ENCODE peak calls at places on chromosomes 12 and 14, in nine cellular contexts. Y is H1, H is HepG2, I is HCT116, T is stomach, G is HL-60, R is suprapubic skin, F is GM12878, X is transverse colon. B is an unnamed sample.

GRCh38 chr12:67026847-67027246 is 242.3 kb upstream of the CAND1 start:
- DNase-seq in Y (no peak), H (no peak), I (no peak), T (no peak), G (no peak), R (no peak), F (no peak), X (no peak), B (no peak)

GRCh38 chr12:59928416-59928815 is 332.6 kb downstream of the SLC16A7 start:
- DNase-seq in Y (no peak), H (no peak), I (no peak), T (peak), G (no peak), R (no peak), F (no peak), X (no peak), B (no peak)

GRCh38 chr12:79121486-79121885 is 256.9 kb downstream of the SYT1 start:
- DNase-seq in Y (no peak), H (no peak), I (peak), T (no peak), G (no peak), R (no peak), F (no peak), X (no peak), B (no peak)

GRCh38 chr14:96574633-96575191 is 72.5 kb downstream of the PAPOLA start:
- DNase-seq in Y (no peak), H (no peak), I (no peak), T (no peak), G (no peak), R (peak), F (no peak), X (no peak), B (no peak)

GRCh38 chr14:72715215-72715909 is 178.5 kb downstream of the DPF3 start:
- DNase-seq in Y (no peak), H (no peak), I (no peak), T (no peak), G (no peak), R (no peak), F (no peak), X (no peak), B (no peak)

GRCh38 chr14:24889843-24890242 is 160.1 kb downstream of the STXBP6 start:
- DNase-seq in Y (no peak), H (no peak), I (no peak), T (no peak), G (no peak), R (no peak), F (no peak), X (no peak), B (no peak)

GRCh38 chr14:101601603-101602465 is 40.5 kb downstream of the DIO3 start:
- DNase-seq in Y (no peak), H (no peak), I (no peak), T (peak), G (no peak), R (no peak), F (no peak), X (peak), B (peak)

GRCh38 chr14:104152246-104152575 is 13.8 kb downstream of the KIF26A start:
- DNase-seq in Y (no peak), H (no peak), I (no peak), T (no peak), G (no peak), R (no peak), F (no peak), X (no peak), B (no peak)

GRCh38 chr12:71014180-71014785 is 93.7 kb upstream of the PTPRR start:
- DNase-seq in Y (no peak), H (peak), I (peak), T (no peak), G (no peak), R (no peak), F (no peak), X (no peak), B (no peak)

GRCh38 chr14:104322531-104323466 is 184.4 kb downstream of the KIF26A start:
- DNase-seq in Y (no peak), H (no peak), I (no peak), T (peak), G (no peak), R (peak), F (no peak), X (no peak), B (peak)

GRCh38 chr12:77992760-77993159 is 162.1 kb downstream of the NAV3 start:
- DNase-seq in Y (no peak), H (no peak), I (no peak), T (no peak), G (no peak), R (no peak), F (no peak), X (no peak), B (no peak)

GRCh38 chr12:109738878-109739665 is 25.4 kb downstream of the FAM222A start:
- DNase-seq in Y (no peak), H (no peak), I (no peak), T (peak), G (no peak), R (peak), F (no peak), X (no peak), B (peak)

GRCh38 chr12:27970981-27971489 is 1.5 kb downstream of the PTHLH start:
- DNase-seq in Y (no peak), H (no peak), I (no peak), T (no peak), G (no peak), R (no peak), F (no peak), X (no peak), B (no peak)

GRCh38 chr14:20624495-20625070 is 16.9 kb downstream of the OR6S1 start:
- DNase-seq in Y (no peak), H (no peak), I (no peak), T (peak), G (no peak), R (peak), F (no peak), X (peak), B (peak)

GRCh38 chr14:104777808-104778249 is 17.7 kb downstream of the AKT1 start:
- DNase-seq in Y (no peak), H (no peak), I (no peak), T (no peak), G (no peak), R (no peak), F (no peak), X (no peak), B (no peak)

GRCh38 chr12:132491349-132491663 is 1.4 kb downstream of the FBRSL1 start:
- DNase-seq in Y (no peak), H (peak), I (no peak), T (no peak), G (no peak), R (no peak), F (no peak), X (no peak), B (no peak)

GRCh38 chr12:31651893-31652521 is 7.5 kb upstream of the ETFBKMT start:
- DNase-seq in Y (no peak), H (no peak), I (no peak), T (peak), G (no peak), R (no peak), F (no peak), X (no peak), B (no peak)

GRCh38 chr14:69153848-69154208 is 909 bp upstream of the DCAF5 start:
- DNase-seq in Y (no peak), H (peak), I (no peak), T (no peak), G (no peak), R (no peak), F (no peak), X (peak), B (peak)

GRCh38 chr12:2794736-2795289 is at the start of gene FKBP4:
- DNase-seq in Y (peak), H (peak), I (peak), T (peak), G (peak), R (peak), F (no peak), X (peak), B (peak)
- TF ChIP-seq POLR2AphosphoS5 in Y (peak), H (peak), I (peak), T (peak), G (peak), R (peak), F (peak), X (peak), B (peak)

DNA sequence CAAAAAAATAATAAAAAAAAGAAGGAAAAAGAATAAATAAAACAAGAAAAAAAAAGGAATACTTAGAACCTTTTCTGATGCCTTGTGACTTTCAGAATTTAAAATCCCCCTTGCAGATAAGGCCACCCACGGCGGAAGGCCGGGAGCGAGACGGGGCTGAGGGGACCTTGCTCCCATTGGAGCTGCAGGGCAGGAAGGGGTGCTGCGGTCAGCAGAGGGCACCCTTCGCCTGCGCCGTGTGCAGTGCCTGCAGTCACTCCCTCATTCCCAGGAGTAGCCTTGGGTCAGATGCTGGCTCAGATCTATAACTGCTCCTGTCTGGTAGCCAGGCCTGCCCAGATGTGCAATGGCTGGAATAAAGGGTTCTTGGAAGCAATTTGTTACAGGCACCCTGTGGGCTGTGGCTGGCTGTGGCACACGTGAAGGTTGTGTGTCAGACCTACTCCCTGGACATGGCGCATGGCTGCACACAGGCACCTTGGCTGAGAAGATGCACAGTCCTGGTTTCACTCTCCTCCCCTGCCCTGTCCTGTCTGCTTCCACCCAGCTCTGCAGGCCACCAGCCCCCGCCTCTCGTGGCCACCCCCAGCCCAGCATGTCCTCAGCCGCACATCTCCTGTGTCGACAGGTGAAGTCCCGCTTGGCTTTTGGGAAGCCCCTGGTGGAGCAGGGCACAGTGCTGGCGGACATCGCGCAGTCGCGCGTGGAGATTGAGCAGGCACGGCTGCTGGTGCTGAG is 13.4 kb upstream of the ALDH2 start:
- DNase-seq in Y (no peak), H (peak), I (peak), T (peak), G (peak), R (no peak), F (no peak), X (peak), B (peak)
- TF ChIP-seq CTCF in Y (peak), H (peak), I (peak), T (peak), G (peak), R (peak), F (peak), X (peak), B (peak)

DNA sequence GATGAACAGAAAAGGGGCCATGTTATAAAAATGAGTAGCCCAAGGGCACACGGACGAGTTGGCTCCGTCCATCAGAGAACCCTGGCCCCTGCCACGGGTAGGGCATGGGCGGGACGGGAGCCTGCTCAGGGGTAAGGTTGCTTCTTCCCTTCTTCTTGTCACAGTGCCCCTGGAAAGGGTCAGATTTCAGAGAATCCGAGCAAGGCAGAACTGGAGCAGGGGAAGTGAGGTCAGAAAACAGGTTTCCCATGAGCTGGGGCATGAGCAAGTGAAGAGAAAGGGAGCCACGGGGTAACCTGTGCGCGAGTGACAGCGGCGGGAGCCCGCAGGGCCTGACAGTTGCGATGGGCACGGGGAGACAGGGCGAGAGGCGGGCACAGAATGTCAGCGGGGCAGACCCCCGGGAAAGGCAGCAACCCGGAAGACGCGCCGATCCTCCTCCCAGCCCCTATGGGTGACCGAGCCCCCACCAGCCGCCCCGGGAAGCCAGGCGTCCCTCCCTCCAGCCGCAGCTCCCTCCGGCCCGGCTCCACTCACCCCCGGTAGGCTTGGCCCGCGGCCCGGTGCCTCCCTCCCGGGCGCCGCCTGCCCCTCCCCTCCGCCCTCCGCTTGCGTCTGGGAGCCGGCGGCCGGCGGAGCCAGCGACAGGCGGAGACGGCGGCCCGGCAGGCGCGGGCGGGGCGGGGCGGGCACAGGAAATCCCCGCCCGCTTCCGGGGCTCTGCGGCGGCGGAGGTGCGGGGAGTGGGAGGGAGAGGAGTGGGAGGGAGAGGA is at the start of gene ZNF641:
- DNase-seq in Y (no peak), H (peak), I (no peak), T (peak), G (peak), R (peak), F (no peak), X (peak), B (peak)
- TF ChIP-seq POLR2AphosphoS5 in Y (no peak), H (no peak), I (peak), T (no peak), G (no peak), R (no peak), F (no peak), X (peak), B (peak)

DNA sequence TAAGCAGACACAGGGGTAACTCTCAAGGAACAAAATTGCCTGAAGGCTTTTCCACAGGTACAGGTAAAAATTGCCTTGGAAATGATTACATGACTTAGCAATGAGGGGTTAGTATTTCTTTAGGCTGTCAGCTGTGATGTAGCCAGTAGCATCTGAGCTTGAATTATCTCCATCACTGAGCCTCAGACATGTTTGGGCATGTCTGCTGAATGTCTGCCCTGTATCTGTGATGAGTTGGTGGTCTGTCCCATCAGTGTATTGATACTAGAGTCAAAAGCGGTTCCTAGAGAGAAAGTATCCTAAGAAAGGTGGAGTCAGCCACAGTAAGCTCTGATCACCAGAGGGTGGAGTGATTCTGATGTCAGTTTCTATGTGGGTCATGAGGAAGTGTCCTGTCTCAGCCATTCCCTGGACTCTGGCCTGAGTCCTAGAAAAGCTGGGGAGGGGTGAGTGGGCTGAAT is 16.2 kb downstream of the AKAP6 start:
- DNase-seq in Y (no peak), H (no peak), I (no peak), T (no peak), G (no peak), R (no peak), F (no peak), X (peak), B (no peak)
- TF ChIP-seq CTCF in Y (no peak), H (no peak), I (no peak), T (no peak), G (no peak), R (no peak), F (no peak), X (no peak), B (no peak)

DNA sequence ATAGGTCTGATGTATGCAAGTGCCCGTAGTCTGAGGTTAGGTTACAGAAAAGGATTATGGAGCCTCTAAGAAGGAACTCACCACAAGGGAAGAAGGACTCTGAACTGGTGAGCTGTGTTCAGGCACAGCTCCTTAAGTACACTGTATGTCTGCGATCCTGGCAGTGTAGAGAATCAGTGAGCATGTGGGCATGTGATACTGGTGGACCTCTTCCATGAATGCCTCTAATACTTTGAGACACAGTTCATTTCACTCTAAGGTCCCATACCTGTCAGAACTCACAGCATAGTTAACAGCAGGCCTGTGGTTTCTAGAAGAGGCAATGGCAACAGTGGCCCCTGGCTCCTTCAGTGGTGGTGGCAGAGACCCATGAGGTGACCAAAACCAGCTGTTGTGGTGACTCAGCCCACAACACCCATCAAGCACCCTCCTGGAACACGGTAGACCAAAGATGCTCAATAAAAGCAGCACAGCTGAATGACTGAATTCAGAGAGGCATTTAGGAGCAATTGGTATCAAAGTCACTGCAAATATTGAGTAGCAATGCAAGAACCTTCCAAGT is 6.9 kb upstream of the OR6J1 start:
- DNase-seq in Y (peak), H (no peak), I (peak), T (no peak), G (peak), R (no peak), F (peak), X (no peak), B (no peak)
- TF ChIP-seq POLR2AphosphoS5 in Y (peak), H (no peak), I (peak), T (no peak), G (peak), R (no peak), F (peak), X (no peak), B (no peak)

GRCh38 chr12:118271770-118272417 is 100.8 kb downstream of the TAOK3 start:
- DNase-seq in Y (no peak), H (no peak), I (no peak), T (no peak), G (no peak), R (no peak), F (no peak), X (no peak), B (no peak)

GRCh38 chr12:118274066-118274465 is 98.6 kb downstream of the TAOK3 start:
- DNase-seq in Y (no peak), H (no peak), I (no peak), T (no peak), G (no peak), R (no peak), F (no peak), X (no peak), B (no peak)

GRCh38 chr12:118271199-118271598 is 101.5 kb downstream of the TAOK3 start:
- DNase-seq in Y (no peak), H (no peak), I (no peak), T (no peak), G (no peak), R (no peak), F (no peak), X (no peak), B (no peak)
- TF ChIP-seq CTCF in Y (no peak), H (no peak), I (no peak), T (no peak), G (no peak), R (no peak), F (no peak), X (no peak), B (no peak)

GRCh38 chr12:101597164-101597563 is 2.4 kb downstream of the MYBPC1 start:
- DNase-seq in Y (no peak), H (no peak), I (no peak), T (no peak), G (no peak), R (no peak), F (no peak), X (no peak), B (no peak)
- TF ChIP-seq POLR2AphosphoS5 in Y (no peak), H (no peak), I (no peak), T (no peak), G (no peak), R (no peak), F (no peak), X (no peak), B (no peak)

DNA sequence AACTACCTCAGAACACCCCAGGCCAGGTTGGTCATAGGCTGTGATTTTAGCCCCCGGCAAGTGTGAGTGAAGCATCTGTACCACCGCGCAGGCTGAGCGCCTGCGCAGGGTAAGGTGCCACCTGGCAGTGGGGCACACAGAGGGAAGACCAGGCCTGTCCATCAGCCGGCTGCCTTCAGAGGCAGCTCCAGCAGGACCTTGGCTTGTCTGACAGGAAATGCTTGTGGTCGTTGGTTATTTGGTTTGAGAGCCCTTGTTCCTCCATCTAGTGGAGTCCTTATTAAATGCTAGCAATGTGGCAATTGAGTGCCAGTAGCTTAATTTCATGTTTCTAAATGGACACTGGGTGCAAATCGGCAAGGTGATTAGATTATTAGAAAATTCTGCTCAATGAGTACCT is 27.5 kb downstream of the SLC25A29 start:
- DNase-seq in Y (no peak), H (peak), I (no peak), T (no peak), G (no peak), R (no peak), F (no peak), X (no peak), B (no peak)
- TF ChIP-seq CTCF in Y (no peak), H (peak), I (no peak), T (no peak), G (peak), R (no peak), F (no peak), X (no peak), B (no peak)

GRCh38 chr14:35915185-35915584 is 89.0 kb downstream of the BRMS1L start:
- DNase-seq in Y (no peak), H (no peak), I (no peak), T (no peak), G (no peak), R (no peak), F (no peak), X (no peak), B (no peak)

GRCh38 chr14:35910191-35910590 is 84.1 kb downstream of the BRMS1L start:
- DNase-seq in Y (no peak), H (no peak), I (no peak), T (no peak), G (no peak), R (no peak), F (no peak), X (no peak), B (no peak)

GRCh38 chr14:35921745-35922144 is 95.6 kb downstream of the BRMS1L start:
- DNase-seq in Y (no peak), H (no peak), I (no peak), T (no peak), G (no peak), R (no peak), F (no peak), X (no peak), B (no peak)

GRCh38 chr14:35911097-35911496 is 85.0 kb downstream of the BRMS1L start:
- DNase-seq in Y (no peak), H (no peak), I (no peak), T (no peak), G (no peak), R (no peak), F (no peak), X (no peak), B (no peak)

DNA sequence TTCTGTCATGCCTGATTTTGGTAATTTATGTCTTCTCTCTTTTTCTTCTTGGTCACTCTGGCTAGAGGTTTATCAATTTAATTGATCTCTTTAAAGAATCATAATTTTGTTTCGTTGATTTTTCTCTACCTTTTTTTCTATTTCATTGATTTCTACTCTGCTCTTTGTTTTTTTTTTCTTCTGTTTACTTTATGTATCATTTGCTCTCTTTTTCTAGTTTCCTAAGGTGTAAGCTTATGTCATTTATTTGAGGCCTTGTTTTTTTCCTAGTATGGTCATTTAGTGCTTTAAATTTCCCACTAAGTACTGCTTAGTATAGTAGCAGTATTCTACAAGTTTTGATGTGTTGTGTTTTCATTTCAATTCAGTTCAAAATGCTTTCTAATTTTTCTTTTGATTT is 89.6 kb downstream of the BRMS1L start:
- DNase-seq in Y (no peak), H (no peak), I (no peak), T (no peak), G (no peak), R (no peak), F (no peak), X (no peak), B (no peak)
- TF ChIP-seq POLR2AphosphoS5 in Y (no peak), H (no peak), I (no peak), T (no peak), G (no peak), R (no peak), F (no peak), X (no peak), B (no peak)

GRCh38 chr14:30443368-30444007 is 115.5 kb upstream of the G2E3 start:
- DNase-seq in Y (no peak), H (peak), I (peak), T (no peak), G (no peak), R (no peak), F (no peak), X (no peak), B (no peak)
- TF ChIP-seq CTCF in Y (no peak), H (peak), I (peak), T (no peak), G (peak), R (peak), F (peak), X (no peak), B (no peak)

B was measured in spleen.